ENCODE peak calls at places on chromosomes 2 and 18, in seven cellular contexts. A, Q, O, F, C, X and K are unnamed samples.

GRCh38 chr2:86821842-86822241 is 31.1 kb upstream of the CD8A start:
- DNase-seq in A (no peak), Q (no peak), O (no peak), F (no peak), C (no peak), X (no peak), K (no peak)

GRCh38 chr2:19457809-19458208 is 99.4 kb upstream of the OSR1 start:
- DNase-seq in A (no peak), Q (no peak), O (no peak), F (no peak), C (no peak), X (no peak), K (no peak)

GRCh38 chr18:24231773-24232735 is 93.2 kb downstream of the CABYR start:
- DNase-seq in A (no peak), Q (no peak), O (no peak), F (no peak), C (no peak), X (no peak), K (no peak)

GRCh38 chr2:239368321-239368720 is 32.5 kb downstream of the HDAC4 start:
- DNase-seq in A (no peak), Q (no peak), O (peak; percentile 36), F (no peak), C (peak; percentile 70), X (no peak), K (no peak)

GRCh38 chr2:160221391-160222276 is 21.6 kb upstream of the ITGB6 start:
- DNase-seq in A (no peak), Q (no peak), O (no peak), F (no peak), C (peak; percentile 87), X (no peak), K (peak; percentile 86)

GRCh38 chr2:11239718-11240462 is 84.6 kb downstream of the SLC66A3 start:
- DNase-seq in A (no peak), Q (no peak), O (no peak), F (no peak), C (no peak), X (no peak), K (no peak)

GRCh38 chr2:232982926-232983668 is 30.0 kb downstream of the NGEF start:
- DNase-seq in A (no peak), Q (peak; percentile 18), O (no peak), F (no peak), C (peak; percentile 76), X (no peak), K (no peak)

GRCh38 chr18:74234326-74235171 is 57.2 kb downstream of the CYB5A start:
- DNase-seq in A (no peak), Q (no peak), O (no peak), F (no peak), C (peak; percentile 82), X (no peak), K (no peak)

GRCh38 chr2:54073796-54074195 is 41.6 kb upstream of the ACYP2 start:
- DNase-seq in A (no peak), Q (no peak), O (no peak), F (no peak), C (no peak), X (no peak), K (no peak)

GRCh38 chr18:21826196-21826595 is 85.6 kb downstream of the MIB1 start:
- DNase-seq in A (no peak), Q (no peak), O (no peak), F (no peak), C (no peak), X (no peak), K (no peak)

GRCh38 chr18:22169889-22170420 is 566 bp downstream of the GATA6 start:
- DNase-seq in A (no peak), Q (no peak), O (no peak), F (no peak), C (no peak), X (no peak), K (no peak)

GRCh38 chr2:123086613-123087012 is 938.5 kb upstream of the CNTNAP5 start:
- DNase-seq in A (no peak), Q (no peak), O (no peak), F (no peak), C (no peak), X (no peak), K (no peak)

GRCh38 chr2:232518844-232519243 is 1.3 kb upstream of the PRSS56 start:
- DNase-seq in A (no peak), Q (no peak), O (no peak), F (no peak), C (no peak), X (no peak), K (no peak)

GRCh38 chr2:60309941-60310680 is 243.3 kb downstream of the BCL11A start:
- DNase-seq in A (no peak), Q (no peak), O (no peak), F (no peak), C (no peak), X (no peak), K (no peak)

GRCh38 chr2:48175254-48175653 is 269.0 kb upstream of the FBXO11 start:
- DNase-seq in A (no peak), Q (no peak), O (no peak), F (no peak), C (no peak), X (no peak), K (no peak)